ENCODE peak calls at places on chromosomes 2 and 18, in seven cellular contexts. C is neural progenitor cell; F is effector memory CD4-positive, alpha-beta T cell; E is naive thymus-derived CD4-positive, alpha-beta T cell; R is tibial nerve; H is heart left ventricle; Y is ovary. P is an unnamed sample.

GRCh38 chr2:191115391-191115790 is 35.4 kb downstream of the STAT4 start:
- DNase-seq in C (no peak), F (peak), E (no peak), R (no peak), H (no peak), Y (no peak), P (no peak)

GRCh38 chr2:111042772-111043771 is 77.6 kb upstream of the BCL2L11 start:
- DNase-seq in C (no peak), F (no peak), E (no peak), R (no peak), H (no peak), Y (no peak), P (no peak)

GRCh38 chr2:186456941-186457340 is 29.1 kb upstream of the ZC3H15 start:
- DNase-seq in C (no peak), F (no peak), E (no peak), R (no peak), H (no peak), Y (no peak), P (no peak)

GRCh38 chr18:13791181-13791580 is 32.8 kb upstream of the MC5R start:
- DNase-seq in C (no peak), F (no peak), E (no peak), R (no peak), H (no peak), Y (no peak), P (no peak)

GRCh38 chr18:45828917-45829811 is 3.7 kb downstream of the SIGLEC15 start:
- DNase-seq in C (no peak), F (no peak), E (no peak), R (no peak), H (no peak), Y (no peak), P (no peak)

GRCh38 chr2:16584094-16584493 is 81.5 kb downstream of the CYRIA start:
- DNase-seq in C (no peak), F (no peak), E (no peak), R (no peak), H (no peak), Y (no peak), P (no peak)

GRCh38 chr18:28582724-28583123 is 405.8 kb upstream of the CDH2 start:
- DNase-seq in C (no peak), F (no peak), E (no peak), R (no peak), H (no peak), Y (no peak), P (no peak)

GRCh38 chr2:223062304-223062845 is 10.4 kb downstream of the KCNE4 start:
- DNase-seq in C (no peak), F (no peak), E (no peak), R (no peak), H (no peak), Y (no peak), P (no peak)

GRCh38 chr2:85886585-85886984 is 2.2 kb downstream of the ST3GAL5 start:
- DNase-seq in C (no peak), F (no peak), E (peak), R (peak), H (no peak), Y (peak), P (no peak)

GRCh38 chr2:195660265-195660890 is 3.4 kb downstream of the SLC39A10 start:
- DNase-seq in C (peak), F (peak), E (peak), R (peak), H (no peak), Y (peak), P (peak)

GRCh38 chr2:196200557-196200956 is 29.2 kb upstream of the STK17B start:
- DNase-seq in C (no peak), F (no peak), E (peak), R (no peak), H (no peak), Y (no peak), P (no peak)

GRCh38 chr2:138267902-138268254 is 233.7 kb upstream of the SPOPL start:
- DNase-seq in C (no peak), F (no peak), E (no peak), R (no peak), H (no peak), Y (no peak), P (no peak)

GRCh38 chr2:213149332-213149875 is 2.0 kb downstream of the IKZF2 start:
- DNase-seq in C (no peak), F (no peak), E (no peak), R (no peak), H (no peak), Y (no peak), P (no peak)

GRCh38 chr2:186771850-186772463 is 77.0 kb downstream of the ZSWIM2 start:
- DNase-seq in C (no peak), F (no peak), E (no peak), R (no peak), H (no peak), Y (no peak), P (no peak)

GRCh38 chr2:10380048-10380926 is 67.8 kb downstream of the ODC1 start:
- DNase-seq in C (no peak), F (no peak), E (peak), R (no peak), H (no peak), Y (no peak), P (no peak)

GRCh38 chr18:27656167-27656778 is 471.2 kb upstream of the CHST9 start:
- DNase-seq in C (no peak), F (no peak), E (no peak), R (no peak), H (no peak), Y (no peak), P (no peak)

GRCh38 chr2:60888853-60889252 is 7.5 kb downstream of the REL start:
- DNase-seq in C (no peak), F (no peak), E (no peak), R (no peak), H (no peak), Y (no peak), P (no peak)

GRCh38 chr2:8544786-8545631 is 136.8 kb upstream of the ID2 start:
- DNase-seq in C (peak), F (peak), E (peak), R (no peak), H (peak), Y (peak), P (no peak)

GRCh38 chr2:197309369-197310231 is 980 bp downstream of the ANKRD44 start:
- DNase-seq in C (peak), F (peak), E (peak), R (no peak), H (peak), Y (peak), P (peak)

GRCh38 chr18:26941608-26942007 is 76.1 kb upstream of the AQP4 start:
- DNase-seq in C (no peak), F (no peak), E (no peak), R (no peak), H (no peak), Y (no peak), P (no peak)

GRCh38 chr2:71995067-71995665 is 152.5 kb downstream of the CYP26B1 start:
- DNase-seq in C (peak), F (no peak), E (no peak), R (no peak), H (no peak), Y (no peak), P (no peak)

GRCh38 chr2:119155633-119156032 is 2.9 kb downstream of the C1QL2 start:
- DNase-seq in C (peak), F (no peak), E (no peak), R (no peak), H (no peak), Y (no peak), P (no peak)
- H3K27ac ChIP-seq in C (no peak), F (no peak), E (no peak), R (no peak), H (no peak), Y (no peak), P (no peak)

GRCh38 chr2:1723397-1724042 is 20.8 kb downstream of the PXDN start:
- DNase-seq in C (no peak), F (no peak), E (no peak), R (no peak), H (no peak), Y (no peak), P (no peak)

GRCh38 chr2:1726558-1726957 is 17.8 kb downstream of the PXDN start:
- DNase-seq in C (no peak), F (no peak), E (no peak), R (no peak), H (no peak), Y (no peak), P (no peak)

GRCh38 chr2:1718339-1719220 is 25.7 kb downstream of the PXDN start:
- DNase-seq in C (no peak), F (no peak), E (no peak), R (no peak), H (no peak), Y (no peak), P (no peak)

GRCh38 chr2:1721706-1722483 is 22.4 kb downstream of the PXDN start:
- DNase-seq in C (no peak), F (no peak), E (no peak), R (no peak), H (no peak), Y (no peak), P (no peak)

DNA sequence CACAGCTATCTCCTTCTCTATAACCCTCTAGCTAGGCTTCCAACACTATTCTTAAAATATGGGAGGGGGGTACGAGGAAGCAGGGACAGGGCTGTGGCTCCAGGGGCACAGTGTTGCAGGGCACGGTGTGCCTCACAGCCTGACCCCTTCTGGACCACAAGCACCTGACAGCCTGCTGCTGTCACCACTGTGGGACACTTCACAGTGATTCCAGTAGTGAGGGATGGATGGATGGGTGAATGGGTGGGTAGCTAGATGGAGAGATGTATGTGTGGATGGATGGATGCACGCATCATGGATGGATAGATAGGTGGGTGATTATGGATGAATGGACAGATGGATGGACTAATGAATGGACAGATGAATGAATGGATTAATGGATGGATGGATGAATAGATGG is 21.6 kb downstream of the PXDN start:
- DNase-seq in C (no peak), F (no peak), E (no peak), R (no peak), H (no peak), Y (no peak), P (no peak)
- H3K27ac ChIP-seq in C (no peak), F (no peak), E (no peak), R (no peak), H (no peak), Y (no peak), P (no peak)

DNA sequence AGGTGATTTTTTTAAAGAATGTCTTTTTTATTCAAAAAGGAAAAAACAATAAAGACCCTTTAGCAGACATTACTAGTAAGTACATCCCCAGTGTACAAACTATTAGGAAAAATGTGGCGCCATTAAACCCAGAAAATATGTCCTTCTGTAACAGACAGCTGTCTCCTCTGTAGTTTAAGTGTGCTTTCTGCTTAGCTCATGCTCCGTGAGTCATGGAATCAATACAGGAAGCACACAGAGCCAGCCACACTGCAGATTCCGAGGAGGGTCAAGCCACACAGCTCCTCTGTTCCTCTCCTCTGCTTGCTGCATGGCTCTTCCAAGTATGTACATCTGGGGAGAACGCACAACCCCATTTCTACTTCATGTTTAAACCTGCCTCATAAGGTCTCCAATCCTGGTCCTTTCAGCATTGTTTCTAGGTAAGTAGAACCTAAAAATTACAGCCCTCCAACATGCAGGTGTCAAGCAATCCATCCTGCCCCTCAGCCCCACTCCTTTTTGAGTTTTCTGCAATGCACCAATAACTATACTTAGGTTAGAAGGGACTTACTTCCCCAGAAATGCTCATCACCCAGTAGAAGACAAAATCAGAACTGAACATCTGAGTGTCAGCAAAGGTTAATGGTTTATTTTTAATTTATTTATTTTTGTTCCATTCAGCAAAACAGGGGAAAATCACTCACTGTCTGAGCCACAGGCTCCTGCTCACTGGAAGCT is 37.5 kb downstream of the ACVR1 start:
- DNase-seq in C (peak), F (no peak), E (peak), R (peak), H (peak), Y (peak), P (peak)
- H3K27ac ChIP-seq in C (peak), F (no peak), E (no peak), R (no peak), H (peak), Y (peak), P (no peak)

GRCh38 chr18:75240433-75240832 is 29.8 kb downstream of the TSHZ1 start:
- DNase-seq in C (no peak), F (no peak), E (no peak), R (no peak), H (no peak), Y (no peak), P (no peak)

GRCh38 chr18:75235891-75236290 is 25.3 kb downstream of the TSHZ1 start:
- DNase-seq in C (no peak), F (no peak), E (no peak), R (no peak), H (no peak), Y (no peak), P (no peak)

GRCh38 chr18:75241705-75242104 is 31.1 kb downstream of the TSHZ1 start:
- DNase-seq in C (no peak), F (no peak), E (no peak), R (no peak), H (no peak), Y (no peak), P (no peak)

GRCh38 chr18:75238786-75239185 is 28.2 kb downstream of the TSHZ1 start:
- DNase-seq in C (no peak), F (no peak), E (no peak), R (no peak), H (no peak), Y (no peak), P (no peak)

GRCh38 chr18:75238100-75238499 is 27.5 kb downstream of the TSHZ1 start:
- DNase-seq in C (no peak), F (no peak), E (no peak), R (no peak), H (no peak), Y (no peak), P (no peak)
- H3K27ac ChIP-seq in C (no peak), F (no peak), E (no peak), R (no peak), H (no peak), Y (no peak), P (no peak)

GRCh38 chr2:54099370-54099769 is 16.0 kb upstream of the ACYP2 start:
- DNase-seq in C (no peak), F (no peak), E (no peak), R (no peak), H (no peak), Y (no peak), P (no peak)

GRCh38 chr2:54103454-54104314 is 11.7 kb upstream of the ACYP2 start:
- DNase-seq in C (peak), F (peak), E (peak), R (no peak), H (no peak), Y (no peak), P (no peak)

GRCh38 chr2:54097124-54097523 is 18.3 kb upstream of the ACYP2 start:
- DNase-seq in C (no peak), F (no peak), E (no peak), R (no peak), H (no peak), Y (no peak), P (no peak)

GRCh38 chr2:54099834-54100595 is 15.4 kb upstream of the ACYP2 start:
- DNase-seq in C (no peak), F (no peak), E (no peak), R (no peak), H (no peak), Y (no peak), P (no peak)

GRCh38 chr2:54100772-54101171 is 14.6 kb upstream of the ACYP2 start:
- DNase-seq in C (no peak), F (no peak), E (no peak), R (no peak), H (no peak), Y (no peak), P (no peak)
- H3K27ac ChIP-seq in C (no peak), F (no peak), E (no peak), R (no peak), H (no peak), Y (no peak), P (no peak)

GRCh38 chr2:42041377-42042127 is 6.3 kb upstream of the PKDCC start:
- DNase-seq in C (no peak), F (no peak), E (no peak), R (no peak), H (no peak), Y (no peak), P (no peak)
- H3K27ac ChIP-seq in C (no peak), F (no peak), E (no peak), R (no peak), H (no peak), Y (peak), P (no peak)

GRCh38 chr18:10460414-10461018 is 6.1 kb downstream of the APCDD1 start:
- DNase-seq in C (no peak), F (no peak), E (no peak), R (no peak), H (no peak), Y (no peak), P (no peak)

GRCh38 chr18:10463741-10464140 is 9.3 kb downstream of the APCDD1 start:
- DNase-seq in C (no peak), F (no peak), E (no peak), R (no peak), H (no peak), Y (no peak), P (peak)

GRCh38 chr18:10461989-10462388 is 7.6 kb downstream of the APCDD1 start:
- DNase-seq in C (no peak), F (no peak), E (no peak), R (no peak), H (no peak), Y (no peak), P (no peak)

GRCh38 chr18:10463096-10463495 is 8.7 kb downstream of the APCDD1 start:
- DNase-seq in C (no peak), F (no peak), E (no peak), R (no peak), H (no peak), Y (no peak), P (no peak)

DNA sequence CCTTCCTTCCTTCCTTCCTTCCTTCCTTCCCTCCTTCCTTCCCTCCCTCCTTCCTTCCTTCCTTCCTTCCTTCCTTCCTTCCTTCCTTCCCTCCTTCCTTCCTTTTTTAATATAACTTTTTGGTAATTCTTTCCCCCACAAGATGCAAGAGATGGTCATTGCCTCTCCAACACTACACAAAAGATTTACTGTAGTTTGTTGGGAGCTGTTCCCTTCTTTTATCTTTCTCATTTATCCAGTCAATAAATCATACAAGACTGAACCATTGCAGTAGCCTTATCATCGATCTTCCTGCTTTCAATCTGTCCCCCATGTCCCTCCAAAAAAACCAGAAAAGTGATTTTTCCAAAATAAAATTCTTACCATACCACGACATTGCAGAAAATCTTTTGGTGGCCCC is 8.2 kb downstream of the APCDD1 start:
- DNase-seq in C (no peak), F (no peak), E (no peak), R (no peak), H (no peak), Y (no peak), P (no peak)
- H3K27ac ChIP-seq in C (no peak), F (no peak), E (no peak), R (no peak), H (no peak), Y (no peak), P (no peak)

GRCh38 chr2:120989911-120990441 is 254.3 kb downstream of the GLI2 start:
- DNase-seq in C (no peak), F (no peak), E (no peak), R (no peak), H (no peak), Y (no peak), P (no peak)
- H3K27ac ChIP-seq in C (no peak), F (no peak), E (no peak), R (no peak), H (no peak), Y (no peak), P (no peak)